ENCODE peak calls at places on chromosomes 12 and 14, in ten cellular contexts. I is nephron progenitor cell, C is RCC 7860, W is hepatocyte, K is GM06990, D is ACHN, N is amniotic stem cell, Y is NAMALWA, U is retina, M is adipocyte. T is an unnamed sample.
A peak's percentile ranks its signal among the peaks of the same experiment; 100 is the strongest.

GRCh38 chr14:65224799-65225198 is 122.5 kb upstream of the MAX start:
- DNase-seq in I (no peak), C (no peak), W (no peak), K (no peak), D (no peak), N (no peak), Y (no peak), U (no peak), M (no peak), T (no peak)

GRCh38 chr12:104840262-104840661 is 117.8 kb downstream of the SLC41A2 start:
- DNase-seq in I (no peak), C (no peak), W (no peak), K (no peak), D (no peak), N (no peak), Y (no peak), U (no peak), M (no peak), T (no peak)

GRCh38 chr14:95361373-95362179 is 41.9 kb upstream of the CLMN start:
- DNase-seq in I (peak; percentile 35), C (no peak), W (peak; percentile 52), K (peak; percentile 54), D (peak; percentile 28), N (no peak), Y (peak; percentile 49), U (peak; percentile 32), M (no peak), T (peak; percentile 29)

GRCh38 chr14:21734457-21735074 is 60.9 kb upstream of the OR4E1 start:
- DNase-seq in I (peak; percentile 35), C (peak; percentile 6), W (peak; percentile 80), K (no peak), D (peak; percentile 57), N (no peak), Y (peak; percentile 78), U (no peak), M (peak; percentile 35), T (peak; percentile 43)

GRCh38 chr12:49335118-49335954 is 1.7 kb downstream of the C1QL4 start:
- DNase-seq in I (no peak), C (no peak), W (no peak), K (no peak), D (no peak), N (no peak), Y (no peak), U (peak; percentile 32), M (no peak), T (no peak)

GRCh38 chr12:108630481-108631207 is 3.0 kb downstream of the SELPLG start:
- DNase-seq in I (no peak), C (no peak), W (no peak), K (no peak), D (no peak), N (peak; percentile 77), Y (peak; percentile 60), U (no peak), M (peak; percentile 87), T (no peak)

GRCh38 chr12:18612971-18613370 is 124.8 kb downstream of the PLCZ1 start:
- DNase-seq in I (no peak), C (no peak), W (no peak), K (no peak), D (no peak), N (no peak), Y (no peak), U (no peak), M (no peak), T (no peak)

GRCh38 chr14:90676859-90677258 is 139.4 kb downstream of the TTC7B start:
- DNase-seq in I (no peak), C (no peak), W (peak; percentile 54), K (no peak), D (no peak), N (no peak), Y (no peak), U (no peak), M (peak; percentile 65), T (no peak)

GRCh38 chr14:58270628-58271027 is 26.0 kb downstream of the PSMA3 start:
- DNase-seq in I (no peak), C (peak; percentile 11), W (no peak), K (no peak), D (no peak), N (no peak), Y (no peak), U (no peak), M (no peak), T (no peak)

GRCh38 chr12:84069699-84070098 is 842.9 kb downstream of the SLC6A15 start:
- DNase-seq in I (no peak), C (no peak), W (no peak), K (no peak), D (no peak), N (no peak), Y (no peak), U (no peak), M (no peak), T (no peak)

GRCh38 chr12:100229036-100229635 is 28.5 kb downstream of the ACTR6 start:
- DNase-seq in I (no peak), C (peak; percentile 27), W (peak; percentile 38), K (no peak), D (peak; percentile 40), N (no peak), Y (peak; percentile 14), U (no peak), M (no peak), T (peak; percentile 24)

GRCh38 chr12:96399081-96399918 is 939 bp downstream of the CDK17 start:
- DNase-seq in I (peak; percentile 79), C (peak; percentile 53), W (peak; percentile 76), K (peak; percentile 85), D (peak; percentile 68), N (peak; percentile 15), Y (peak; percentile 78), U (peak; percentile 87), M (peak; percentile 88), T (peak; percentile 69)

GRCh38 chr14:60643443-60644402 is 5.6 kb downstream of the SIX1 start:
- DNase-seq in I (peak; percentile 39), C (no peak), W (peak; percentile 16), K (no peak), D (no peak), N (no peak), Y (no peak), U (peak; percentile 64), M (no peak), T (no peak)

GRCh38 chr14:36835145-36835544 is 173.5 kb downstream of the PAX9 start:
- DNase-seq in I (no peak), C (no peak), W (no peak), K (no peak), D (no peak), N (no peak), Y (no peak), U (no peak), M (no peak), T (no peak)

GRCh38 chr12:102182635-102183034 is 15.0 kb downstream of the PMCH start:
- DNase-seq in I (no peak), C (no peak), W (no peak), K (no peak), D (no peak), N (no peak), Y (no peak), U (no peak), M (no peak), T (no peak)

GRCh38 chr12:89528434-89528833 is 2.6 kb upstream of the POC1B start:
- DNase-seq in I (no peak), C (no peak), W (no peak), K (no peak), D (no peak), N (no peak), Y (no peak), U (no peak), M (no peak), T (no peak)

GRCh38 chr12:70571029-70571428 is 66.2 kb downstream of the PTPRB start:
- DNase-seq in I (no peak), C (no peak), W (no peak), K (no peak), D (no peak), N (no peak), Y (no peak), U (no peak), M (no peak), T (no peak)